ENCODE peak calls at places on chromosome 22, in nine cellular contexts. N, R, A, J, V, H, D, W and Y are unnamed samples.

GRCh38 chr22:45585437-45585755 is 82.7 kb downstream of the FBLN1 start:
- DNase-seq in R (no peak), J (no peak), W (no peak), N (no peak), H (no peak), A (peak; percentile 78), D (no peak), V (peak; percentile 83), Y (no peak)

GRCh38 chr22:44570476-44571445 is 72.7 kb upstream of the RTL6 start:
- DNase-seq in J (no peak), W (no peak), V (no peak), R (no peak), N (no peak), D (no peak), A (no peak), H (no peak), Y (no peak)

GRCh38 chr22:49930596-49931412 is 12.4 kb downstream of the CRELD2 start:
- DNase-seq in N (peak; percentile 69), H (peak; percentile 69), J (peak; percentile 78), W (peak; percentile 73), D (peak; percentile 78), A (peak; percentile 83), R (peak; percentile 96), V (peak; percentile 20), Y (peak; percentile 78)

GRCh38 chr22:30459206-30460052 is 12.4 kb downstream of the SEC14L3 start:
- DNase-seq in W (peak; percentile 32), V (peak; percentile 26), D (no peak), A (no peak), R (no peak), N (peak; percentile 26), J (no peak), H (peak; percentile 75), Y (peak; percentile 72)

GRCh38 chr22:40898850-40899357 is 37.0 kb upstream of the DNAJB7 start:
- DNase-seq in A (no peak), H (peak; percentile 36), V (peak; percentile 58), R (peak; percentile 55), D (peak; percentile 44), W (peak; percentile 79), J (peak; percentile 23), N (peak; percentile 75), Y (peak; percentile 89)

GRCh38 chr22:20429254-20430100 is 8.1 kb downstream of the SCARF2 start:
- DNase-seq in H (peak; percentile 87), J (no peak), V (no peak), D (no peak), R (no peak), N (peak; percentile 74), A (peak; percentile 86), W (no peak), Y (peak; percentile 83)

GRCh38 chr22:29710922-29711593 is 8.7 kb upstream of the CABP7 start:
- DNase-seq in J (no peak), W (no peak), H (no peak), N (no peak), R (no peak), V (no peak), A (no peak), D (no peak), Y (no peak)

GRCh38 chr22:37193629-37194191 is 5.7 kb upstream of the C1QTNF6 start:
- DNase-seq in D (no peak), V (peak; percentile 22), H (no peak), R (peak; percentile 24), J (no peak), A (peak; percentile 6), W (peak; percentile 71), N (peak; percentile 90), Y (no peak)

GRCh38 chr22:42688241-42688913 is 32.3 kb downstream of the A4GALT start:
- DNase-seq in V (peak; percentile 95), N (no peak), J (no peak), W (peak; percentile 96), A (peak; percentile 97), D (no peak), H (peak; percentile 58), R (peak; percentile 51), Y (peak; percentile 37)

GRCh38 chr22:29377979-29378378 is 10.4 kb downstream of the AP1B1 start:
- DNase-seq in V (no peak), D (no peak), N (no peak), A (no peak), J (no peak), W (no peak), H (no peak), R (no peak), Y (no peak)

GRCh38 chr22:23240639-23241389 is 60.5 kb downstream of the BCR start:
- DNase-seq in D (no peak), W (no peak), V (no peak), A (no peak), R (peak; percentile 93), N (no peak), J (no peak), H (peak; percentile 50), Y (peak; percentile 61)

GRCh38 chr22:28802595-28803087 is 2.3 kb upstream of the XBP1 start:
- DNase-seq in R (no peak), W (no peak), N (peak; percentile 68), H (no peak), J (no peak), D (no peak), V (no peak), A (peak; percentile 14), Y (peak; percentile 54)

GRCh38 chr22:49413551-49413950 is 414.1 kb downstream of the BRD1 start:
- DNase-seq in V (no peak), A (peak; percentile 32), R (no peak), N (no peak), H (peak; percentile 30), J (no peak), W (no peak), D (no peak), Y (no peak)

GRCh38 chr22:28935713-28936112 is 52.3 kb downstream of the ZNRF3 start:
- DNase-seq in W (no peak), J (no peak), V (no peak), D (no peak), N (no peak), R (no peak), A (no peak), H (no peak), Y (peak; percentile 66)

GRCh38 chr22:50138988-50139387 is 31.5 kb upstream of the PANX2 start:
- DNase-seq in D (no peak), H (no peak), R (no peak), J (no peak), V (no peak), N (no peak), W (no peak), A (no peak), Y (no peak)

DNA sequence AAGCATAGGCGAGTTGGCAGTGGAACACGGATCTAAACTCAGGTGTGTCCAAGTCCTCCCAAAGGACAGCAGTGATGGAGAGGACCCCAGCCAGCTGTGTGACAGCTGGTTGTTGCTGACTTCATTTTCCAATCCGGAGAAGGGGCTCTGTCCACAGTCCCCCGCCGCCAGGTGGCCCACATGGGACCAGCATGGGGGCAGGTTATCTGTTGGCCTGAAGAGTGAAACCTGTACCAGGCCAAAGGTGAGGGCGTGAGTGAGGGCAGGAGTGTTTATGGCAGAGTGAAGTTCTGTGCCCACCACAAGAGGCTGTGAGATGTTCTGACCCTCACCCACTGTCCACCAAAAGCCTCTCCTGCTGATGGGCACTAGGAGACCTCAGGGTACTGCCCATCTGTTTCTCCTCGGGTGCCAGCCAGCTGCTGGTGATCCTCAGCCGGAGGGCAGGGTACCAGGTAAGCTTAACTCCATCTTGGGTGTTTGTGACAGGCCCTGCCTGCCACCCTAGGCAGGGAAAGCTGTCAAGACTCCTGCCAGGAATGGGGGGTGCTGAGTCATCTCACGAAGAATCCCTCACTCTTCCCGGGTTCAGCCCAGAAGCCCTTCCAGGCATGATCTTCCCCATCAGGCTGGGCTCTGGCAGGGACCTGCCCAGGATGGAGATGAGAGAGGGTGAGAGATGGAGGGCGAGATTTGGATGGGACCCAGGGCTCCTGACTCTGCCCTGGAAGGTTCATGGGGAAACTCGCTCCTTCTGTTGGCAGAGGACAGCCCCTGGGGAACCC is 15.5 kb upstream of the TAB1 start:
- DNase-seq in A (no peak), D (no peak), J (no peak), V (peak; percentile 20), N (no peak), R (no peak), H (no peak), W (no peak), Y (no peak)
- H3K4me3 ChIP-seq in A (no peak overlapping the region), D (no peak overlapping the region), J (no peak overlapping the region), V (no peak overlapping the region), N (no peak overlapping the region), R (no peak overlapping the region), H (no peak overlapping the region), W (no peak overlapping the region), Y (no peak overlapping the region)

GRCh38 chr22:35824256-35824655 is 106.6 kb downstream of the APOL5 start:
- DNase-seq in D (no peak), W (no peak), V (no peak), H (no peak), A (no peak), N (no peak), J (no peak), R (no peak), Y (no peak)
- H3K9ac ChIP-seq in D (no peak overlapping the region), W (no peak overlapping the region), V (no peak overlapping the region), H (no peak overlapping the region), A (no peak overlapping the region), N (no peak overlapping the region), J (no peak overlapping the region), R (no peak overlapping the region), Y (no peak overlapping the region)

GRCh38 chr22:47372596-47373385 is 610.3 kb downstream of the TBC1D22A start:
- DNase-seq in W (no peak), R (no peak), A (peak; percentile 50), V (no peak), D (no peak), N (no peak), J (no peak), H (no peak), Y (no peak)
- H3K4me3 ChIP-seq in W (no peak overlapping the region), R (no peak overlapping the region), A (no peak overlapping the region), V (no peak overlapping the region), D (no peak overlapping the region), N (no peak overlapping the region), J (no peak overlapping the region), H (no peak overlapping the region), Y (no peak overlapping the region)

GRCh38 chr22:31614781-31615480 is 47.1 kb downstream of the PISD start:
- DNase-seq in V (no peak), H (no peak), W (no peak), R (no peak), N (no peak), A (no peak), D (no peak), J (no peak), Y (no peak)

GRCh38 chr22:31616315-31616980 is 45.6 kb downstream of the PISD start:
- DNase-seq in V (no peak), J (no peak), H (no peak), R (no peak), D (no peak), A (no peak), W (no peak), N (peak; percentile 67), Y (no peak)

GRCh38 chr22:31613904-31614296 is 48.1 kb downstream of the PISD start:
- DNase-seq in W (no peak), D (no peak), J (no peak), V (no peak), R (no peak), A (no peak), H (no peak), N (no peak), Y (no peak)

GRCh38 chr22:31615481-31615840 is 46.6 kb downstream of the PISD start:
- DNase-seq in D (no peak), W (no peak), A (peak; percentile 32), R (no peak), J (no peak), H (no peak), V (no peak), N (no peak), Y (no peak)

DNA sequence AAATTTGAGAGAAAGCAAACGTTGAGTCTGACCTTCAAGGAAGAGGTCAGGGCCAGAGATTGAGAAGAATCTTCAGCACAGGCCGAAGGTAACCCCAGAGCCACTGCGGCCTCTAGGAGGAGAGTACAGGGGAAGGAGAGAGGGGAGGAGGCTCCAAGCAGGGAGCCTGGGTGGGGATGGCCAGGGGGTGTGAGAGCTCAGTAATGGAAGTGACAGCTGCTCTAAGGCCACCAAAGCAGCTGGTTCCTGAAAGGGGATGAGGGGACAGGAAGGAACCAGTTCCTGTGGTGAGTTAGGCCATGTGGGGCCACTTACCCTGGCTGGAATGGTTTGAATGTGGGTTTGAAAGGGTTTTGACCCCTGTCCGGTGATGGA is 46.1 kb downstream of the PISD start:
- DNase-seq in J (no peak), R (no peak), A (peak; percentile 54), V (no peak), N (peak; percentile 8), D (no peak), W (no peak), H (no peak), Y (no peak)
- H3K9ac ChIP-seq in J (no peak overlapping the region), R (no peak overlapping the region), A (no peak overlapping the region), V (no peak overlapping the region), N (no peak overlapping the region), D (no peak overlapping the region), W (no peak overlapping the region), H (no peak overlapping the region), Y (no peak overlapping the region)